ENCODE peak calls at places on chromosomes 11 and 22, in ten cellular contexts. E, U, H, S, N, B, K, R, G and I are unnamed samples.
A peak's percentile ranks its signal among the peaks of the same experiment; 100 is the strongest.

GRCh38 chr22:28171713-28172112 is 252.7 kb upstream of the PITPNB start:
- ATAC-seq in B (no peak), H (peak; percentile 76), U (no peak), R (peak; percentile 53), S (no peak), G (no peak), N (no peak), E (no peak), K (peak; percentile 52), I (no peak)

GRCh38 chr11:133746663-133747306 is 98.5 kb downstream of the SPATA19 start:
- ATAC-seq in K (no peak), E (no peak), U (no peak), N (no peak), G (no peak), H (no peak), S (no peak), R (no peak), B (no peak), I (no peak)

GRCh38 chr22:39686178-39686620 is 115.6 kb downstream of the CACNA1I start:
- ATAC-seq in E (no peak), R (no peak), B (no peak), U (no peak), K (no peak), H (no peak), N (peak; percentile 13), S (no peak), G (no peak), I (no peak)

GRCh38 chr22:37133304-37134018 is 16.3 kb downstream of the IL2RB start:
- ATAC-seq in R (no peak), G (no peak), K (no peak), E (peak; percentile 61), H (no peak), N (peak; percentile 53), S (peak; percentile 45), U (no peak), B (no peak), I (no peak)

GRCh38 chr22:38120359-38121110 is 10.1 kb upstream of the BAIAP2L2 start:
- ATAC-seq in B (no peak), E (no peak), U (no peak), S (peak; percentile 61), R (no peak), H (peak; percentile 33), N (no peak), G (no peak), K (no peak), I (no peak)

GRCh38 chr11:73839123-73839457 is 37.6 kb downstream of the COA4 start:
- ATAC-seq in H (no peak), R (no peak), G (no peak), S (no peak), E (no peak), N (no peak), U (no peak), B (no peak), K (no peak), I (no peak)

GRCh38 chr22:31566484-31566883 is 70.1 kb downstream of the SFI1 start:
- ATAC-seq in G (no peak), N (no peak), U (no peak), R (no peak), B (no peak), H (no peak), K (no peak), S (no peak), E (no peak), I (no peak)

GRCh38 chr11:14751975-14752407 is 108.4 kb downstream of the PDE3B start:
- ATAC-seq in R (peak; percentile 47), H (no peak), E (no peak), U (no peak), G (peak; percentile 72), B (peak; percentile 15), K (no peak), S (no peak), N (peak; percentile 63), I (peak; percentile 88)

GRCh38 chr11:15446315-15446714 is 331.6 kb downstream of the INSC start:
- ATAC-seq in N (no peak), R (no peak), B (no peak), S (no peak), U (no peak), G (no peak), K (no peak), E (no peak), H (no peak), I (no peak)

GRCh38 chr11:12993626-12994025 is 15.5 kb upstream of the RASSF10 start:
- ATAC-seq in K (peak; percentile 27), H (peak; percentile 26), G (no peak), U (no peak), B (no peak), R (no peak), S (no peak), N (no peak), E (no peak), I (no peak)